ENCODE peak calls at places on chromosomes 5 and 9, in seven cellular contexts. One of them, this sample, is unnamed.

GRCh38 chr5:33494476-33494875 is 53.7 kb downstream of the TARS1 start:
- DNase-seq in spleen: no peak
- DNase-seq in ovary: no peak
- DNase-seq in endothelial cell of umbilical vein: no peak
- DNase-seq in Peyer's patch: no peak
- DNase-seq in A549: no peak
- DNase-seq in IMR-90: no peak
- DNase-seq in this sample: no peak

GRCh38 chr9:93254061-93254481 is 70.1 kb downstream of the WNK2 start:
- DNase-seq in endothelial cell of umbilical vein: no peak
- DNase-seq in ovary: no peak
- DNase-seq in Peyer's patch: no peak
- DNase-seq in IMR-90: no peak
- DNase-seq in A549: no peak
- DNase-seq in spleen: peak
- DNase-seq in this sample: no peak

GRCh38 chr5:62017092-62017491 is 288.9 kb upstream of the KIF2A start:
- DNase-seq in IMR-90: no peak
- DNase-seq in ovary: no peak
- DNase-seq in endothelial cell of umbilical vein: no peak
- DNase-seq in spleen: no peak
- DNase-seq in Peyer's patch: no peak
- DNase-seq in A549: no peak
- DNase-seq in this sample: no peak

GRCh38 chr5:39453606-39454005 is 28.8 kb upstream of the DAB2 start:
- DNase-seq in spleen: no peak
- DNase-seq in endothelial cell of umbilical vein: no peak
- DNase-seq in A549: peak
- DNase-seq in IMR-90: no peak
- DNase-seq in ovary: no peak
- DNase-seq in Peyer's patch: no peak
- DNase-seq in this sample: no peak

GRCh38 chr9:123718188-123718587 is 211.7 kb downstream of the DENND1A start:
- DNase-seq in IMR-90: no peak
- DNase-seq in A549: no peak
- DNase-seq in Peyer's patch: no peak
- DNase-seq in endothelial cell of umbilical vein: no peak
- DNase-seq in spleen: no peak
- DNase-seq in ovary: no peak
- DNase-seq in this sample: no peak

GRCh38 chr9:19940808-19941207 is 152.0 kb upstream of the SLC24A2 start:
- DNase-seq in IMR-90: no peak
- DNase-seq in spleen: no peak
- DNase-seq in endothelial cell of umbilical vein: peak
- DNase-seq in ovary: no peak
- DNase-seq in A549: no peak
- DNase-seq in Peyer's patch: no peak
- DNase-seq in this sample: no peak

GRCh38 chr5:159073030-159073429 is 26.7 kb downstream of the EBF1 start:
- DNase-seq in IMR-90: no peak
- DNase-seq in spleen: no peak
- DNase-seq in Peyer's patch: no peak
- DNase-seq in ovary: no peak
- DNase-seq in endothelial cell of umbilical vein: no peak
- DNase-seq in A549: no peak
- DNase-seq in this sample: no peak

GRCh38 chr9:94922691-94923107 is 196.2 kb downstream of the AOPEP start:
- DNase-seq in endothelial cell of umbilical vein: no peak
- DNase-seq in IMR-90: peak
- DNase-seq in ovary: peak
- DNase-seq in A549: peak
- DNase-seq in spleen: no peak
- DNase-seq in Peyer's patch: no peak
- DNase-seq in this sample: no peak

GRCh38 chr5:67029481-67029880 is 167.1 kb downstream of the CD180 start:
- DNase-seq in Peyer's patch: no peak
- DNase-seq in A549: no peak
- DNase-seq in ovary: no peak
- DNase-seq in endothelial cell of umbilical vein: no peak
- DNase-seq in spleen: no peak
- DNase-seq in IMR-90: no peak
- DNase-seq in this sample: no peak

GRCh38 chr5:72064801-72065570 is 42.3 kb upstream of the MAP1B start:
- DNase-seq in ovary: no peak
- DNase-seq in spleen: no peak
- DNase-seq in A549: no peak
- DNase-seq in endothelial cell of umbilical vein: no peak
- DNase-seq in IMR-90: no peak
- DNase-seq in Peyer's patch: no peak
- DNase-seq in this sample: no peak

GRCh38 chr5:172438304-172438652 is 16.0 kb downstream of the SH3PXD2B start:
- DNase-seq in endothelial cell of umbilical vein: no peak
- DNase-seq in ovary: no peak
- DNase-seq in Peyer's patch: no peak
- DNase-seq in IMR-90: no peak
- DNase-seq in A549: no peak
- DNase-seq in spleen: no peak
- DNase-seq in this sample: no peak

GRCh38 chr9:13865869-13866268 is 448.1 kb downstream of the NFIB start:
- DNase-seq in spleen: no peak
- DNase-seq in endothelial cell of umbilical vein: no peak
- DNase-seq in Peyer's patch: no peak
- DNase-seq in A549: no peak
- DNase-seq in IMR-90: no peak
- DNase-seq in ovary: no peak
- DNase-seq in this sample: no peak

GRCh38 chr5:133890776-133891280 is 77.6 kb downstream of the C5orf15 start:
- DNase-seq in A549: no peak
- DNase-seq in spleen: peak
- DNase-seq in IMR-90: no peak
- DNase-seq in Peyer's patch: no peak
- DNase-seq in ovary: no peak
- DNase-seq in endothelial cell of umbilical vein: no peak
- DNase-seq in this sample: no peak

GRCh38 chr5:142888469-142889085 is 118.4 kb downstream of the ARHGAP26 start:
- DNase-seq in IMR-90: peak
- DNase-seq in spleen: no peak
- DNase-seq in endothelial cell of umbilical vein: peak
- DNase-seq in ovary: peak
- DNase-seq in Peyer's patch: no peak
- DNase-seq in A549: peak
- DNase-seq in this sample: peak

GRCh38 chr9:35488566-35489312 is 1.2 kb upstream of the RUSC2 start:
- DNase-seq in ovary: no peak
- DNase-seq in IMR-90: no peak
- DNase-seq in spleen: no peak
- DNase-seq in endothelial cell of umbilical vein: no peak
- DNase-seq in Peyer's patch: no peak
- DNase-seq in A549: no peak
- DNase-seq in this sample: no peak

GRCh38 chr9:79489241-79490000 is 82.3 kb upstream of the TLE4 start:
- DNase-seq in Peyer's patch: no peak
- DNase-seq in endothelial cell of umbilical vein: no peak
- DNase-seq in ovary: no peak
- DNase-seq in IMR-90: peak
- DNase-seq in spleen: no peak
- DNase-seq in A549: peak
- DNase-seq in this sample: no peak

GRCh38 chr5:1057485-1057825 is 48.9 kb downstream of the NKD2 start:
- DNase-seq in Peyer's patch: no peak
- DNase-seq in endothelial cell of umbilical vein: no peak
- DNase-seq in A549: no peak
- DNase-seq in IMR-90: no peak
- DNase-seq in spleen: no peak
- DNase-seq in ovary: no peak
- DNase-seq in this sample: no peak

GRCh38 chr5:74613283-74613682 is 27.2 kb downstream of the ENC1 start:
- DNase-seq in Peyer's patch: no peak
- DNase-seq in ovary: no peak
- DNase-seq in A549: no peak
- DNase-seq in IMR-90: no peak
- DNase-seq in endothelial cell of umbilical vein: no peak
- DNase-seq in spleen: no peak
- DNase-seq in this sample: no peak

GRCh38 chr5:132425009-132425937 is 55.8 kb downstream of the SLC22A5 start:
- DNase-seq in Peyer's patch: peak
- DNase-seq in A549: no peak
- DNase-seq in IMR-90: peak
- DNase-seq in ovary: peak
- DNase-seq in spleen: peak
- DNase-seq in endothelial cell of umbilical vein: no peak
- DNase-seq in this sample: peak

GRCh38 chr5:132428147-132428482 is 58.6 kb downstream of the SLC22A5 start:
- DNase-seq in Peyer's patch: no peak
- DNase-seq in ovary: no peak
- DNase-seq in endothelial cell of umbilical vein: no peak
- DNase-seq in spleen: no peak
- DNase-seq in IMR-90: no peak
- DNase-seq in A549: no peak
- DNase-seq in this sample: no peak

GRCh38 chr5:132427285-132428146 is 58.0 kb downstream of the SLC22A5 start:
- DNase-seq in A549: no peak
- DNase-seq in IMR-90: no peak
- DNase-seq in Peyer's patch: peak
- DNase-seq in endothelial cell of umbilical vein: no peak
- DNase-seq in spleen: peak
- DNase-seq in ovary: peak
- DNase-seq in this sample: no peak

GRCh38 chr5:132425975-132426524 is 56.5 kb downstream of the SLC22A5 start:
- DNase-seq in endothelial cell of umbilical vein: no peak
- DNase-seq in A549: no peak
- DNase-seq in spleen: no peak
- DNase-seq in ovary: no peak
- DNase-seq in IMR-90: no peak
- DNase-seq in Peyer's patch: no peak
- DNase-seq in this sample: no peak

GRCh38 chr5:132426525-132427138 is 57.1 kb downstream of the SLC22A5 start:
- DNase-seq in endothelial cell of umbilical vein: peak
- DNase-seq in IMR-90: peak
- DNase-seq in Peyer's patch: peak
- DNase-seq in A549: peak
- DNase-seq in spleen: peak
- DNase-seq in ovary: peak
- DNase-seq in this sample: peak
- TF ChIP-seq POLR2A in endothelial cell of umbilical vein: no peak
- TF ChIP-seq POLR2A in IMR-90: peak
- TF ChIP-seq POLR2A in Peyer's patch: no peak
- TF ChIP-seq POLR2A in A549: no peak
- TF ChIP-seq POLR2A in spleen: no peak
- TF ChIP-seq POLR2A in ovary: no peak
- TF ChIP-seq POLR2A in this sample: no peak

GRCh38 chr9:85741875-85742629 is at the start of gene AGTPBP1:
- DNase-seq in ovary: peak
- DNase-seq in endothelial cell of umbilical vein: peak
- DNase-seq in IMR-90: peak
- DNase-seq in spleen: peak
- DNase-seq in A549: peak
- DNase-seq in Peyer's patch: peak
- DNase-seq in this sample: peak
- TF ChIP-seq POLR2A in ovary: peak
- TF ChIP-seq POLR2A in endothelial cell of umbilical vein: no peak
- TF ChIP-seq POLR2A in IMR-90: no peak
- TF ChIP-seq POLR2A in spleen: no peak
- TF ChIP-seq POLR2A in A549: peak
- TF ChIP-seq POLR2A in Peyer's patch: peak
- TF ChIP-seq POLR2A in this sample: no peak

DNA sequence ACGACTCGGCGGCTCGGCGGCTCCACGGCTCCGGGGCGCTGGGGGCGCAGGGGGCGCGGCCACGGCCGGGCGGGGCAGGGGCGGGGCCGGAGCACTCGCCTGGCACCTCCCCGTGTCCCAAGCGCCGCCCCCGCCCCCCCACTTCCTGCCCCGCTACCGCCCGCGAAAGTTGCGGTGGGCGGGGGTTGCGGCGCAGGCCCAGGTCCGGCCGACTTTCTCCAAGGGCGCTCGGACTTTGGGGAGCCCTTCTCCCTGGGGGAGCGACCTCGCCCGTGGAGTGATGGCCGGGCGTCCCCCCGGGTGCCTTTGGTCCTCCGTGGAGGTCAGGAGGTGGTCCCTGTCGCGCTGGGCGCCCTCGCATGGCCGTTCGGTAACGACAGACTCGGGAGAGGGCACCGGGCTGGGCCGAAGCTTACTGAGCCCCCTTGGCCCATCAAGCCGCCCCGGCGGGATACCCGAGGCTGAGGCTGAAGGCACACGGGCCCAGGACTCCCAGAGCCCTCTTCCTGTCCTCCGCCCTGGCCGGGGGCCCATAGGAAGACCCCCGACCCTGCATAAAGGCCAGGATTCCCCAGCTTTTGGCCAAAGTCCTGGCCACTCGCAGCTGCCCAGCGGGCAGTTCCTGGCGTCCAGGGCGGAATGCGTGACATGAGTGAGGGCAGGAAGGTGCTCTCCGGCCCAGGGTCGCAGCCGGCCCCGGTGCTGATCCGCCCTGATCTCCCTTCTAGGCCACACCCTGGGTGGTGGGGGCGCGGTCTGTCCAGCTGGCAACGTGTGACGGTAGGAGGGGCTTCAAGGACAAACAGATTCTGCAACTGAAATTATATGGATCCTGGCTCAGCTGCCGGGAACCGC is 883 bp upstream of the VAV2 start:
- DNase-seq in ovary: peak
- DNase-seq in endothelial cell of umbilical vein: peak
- DNase-seq in A549: peak
- DNase-seq in IMR-90: peak
- DNase-seq in spleen: peak
- DNase-seq in Peyer's patch: peak
- DNase-seq in this sample: peak
- TF ChIP-seq POLR2A in ovary: peak
- TF ChIP-seq POLR2A in endothelial cell of umbilical vein: no peak
- TF ChIP-seq POLR2A in A549: peak
- TF ChIP-seq POLR2A in IMR-90: peak
- TF ChIP-seq POLR2A in spleen: peak
- TF ChIP-seq POLR2A in Peyer's patch: peak
- TF ChIP-seq POLR2A in this sample: no peak

GRCh38 chr9:91948061-91948422 is 2.0 kb downstream of the ROR2 start:
- DNase-seq in endothelial cell of umbilical vein: no peak
- DNase-seq in A549: no peak
- DNase-seq in ovary: peak
- DNase-seq in Peyer's patch: no peak
- DNase-seq in spleen: no peak
- DNase-seq in IMR-90: peak
- DNase-seq in this sample: peak

GRCh38 chr9:91949293-91949945 is 609 bp downstream of the ROR2 start:
- DNase-seq in ovary: peak
- DNase-seq in IMR-90: no peak
- DNase-seq in endothelial cell of umbilical vein: no peak
- DNase-seq in A549: peak
- DNase-seq in Peyer's patch: no peak
- DNase-seq in spleen: no peak
- DNase-seq in this sample: no peak

GRCh38 chr9:91948423-91949292 is 1.4 kb downstream of the ROR2 start:
- DNase-seq in Peyer's patch: no peak
- DNase-seq in endothelial cell of umbilical vein: no peak
- DNase-seq in ovary: peak
- DNase-seq in spleen: no peak
- DNase-seq in IMR-90: peak
- DNase-seq in A549: peak
- DNase-seq in this sample: peak

GRCh38 chr9:91951944-91952520 is 2.0 kb upstream of the ROR2 start:
- DNase-seq in endothelial cell of umbilical vein: no peak
- DNase-seq in A549: no peak
- DNase-seq in Peyer's patch: no peak
- DNase-seq in IMR-90: peak
- DNase-seq in ovary: no peak
- DNase-seq in spleen: no peak
- DNase-seq in this sample: no peak

GRCh38 chr9:91949946-91950664 is at the start of gene ROR2:
- DNase-seq in A549: peak
- DNase-seq in endothelial cell of umbilical vein: peak
- DNase-seq in spleen: peak
- DNase-seq in ovary: peak
- DNase-seq in Peyer's patch: no peak
- DNase-seq in IMR-90: peak
- DNase-seq in this sample: peak
- TF ChIP-seq POLR2A in A549: no peak
- TF ChIP-seq POLR2A in endothelial cell of umbilical vein: no peak
- TF ChIP-seq POLR2A in spleen: no peak
- TF ChIP-seq POLR2A in ovary: no peak
- TF ChIP-seq POLR2A in Peyer's patch: no peak
- TF ChIP-seq POLR2A in IMR-90: no peak
- TF ChIP-seq POLR2A in this sample: no peak